ENCODE peak calls at places on chromosome 20, in nine cellular contexts. R is PC-9, P is RWPE2, Y is nephron progenitor cell, D is osteocyte, S is neural progenitor cell, W is uterus, U is Panc1, E is pancreas. J is an unnamed sample.

GRCh38 chr20:23048283-23049200 is 930 bp downstream of the THBD start:
- DNase-seq in E (peak), U (no peak), Y (peak), R (no peak), D (no peak), W (peak), P (peak), S (peak), J (peak)

GRCh38 chr20:6157345-6157744 is 34.5 kb upstream of the FERMT1 start:
- DNase-seq in E (no peak), D (no peak), S (no peak), U (no peak), W (no peak), P (no peak), R (no peak), Y (no peak), J (no peak)

GRCh38 chr20:1469925-1470571 is 3.4 kb upstream of the NSFL1C start:
- DNase-seq in Y (peak), P (peak), R (peak), E (peak), S (peak), U (peak), W (peak), D (peak), J (peak)

GRCh38 chr20:24991897-24992419 is 593 bp downstream of the APMAP start:
- DNase-seq in Y (peak), E (no peak), P (no peak), R (no peak), D (no peak), S (peak), W (no peak), U (no peak), J (no peak)

GRCh38 chr20:57429579-57430202 is 38.5 kb downstream of the RBM38 start:
- DNase-seq in P (no peak), R (no peak), W (no peak), U (no peak), S (no peak), Y (no peak), D (no peak), E (no peak), J (no peak)

GRCh38 chr20:44785768-44786167 is 24.6 kb downstream of the RIMS4 start:
- DNase-seq in S (peak), U (no peak), R (no peak), W (no peak), Y (peak), P (peak), D (no peak), E (no peak), J (no peak)

GRCh38 chr20:10671850-10672578 is 1.8 kb downstream of the JAG1 start:
- DNase-seq in W (peak), E (peak), U (no peak), R (no peak), S (peak), P (peak), D (no peak), Y (peak), J (no peak)

GRCh38 chr20:7458459-7458858 is 481.8 kb downstream of the HAO1 start:
- DNase-seq in R (no peak), W (no peak), P (no peak), Y (no peak), S (no peak), D (no peak), U (no peak), E (no peak), J (no peak)

GRCh38 chr20:21900431-21900830 is 195.0 kb downstream of the PAX1 start:
- DNase-seq in U (no peak), Y (no peak), R (no peak), W (no peak), S (no peak), E (no peak), D (no peak), P (no peak), J (no peak)

GRCh38 chr20:37345339-37346231 is at the start of gene SRC:
- DNase-seq in E (peak), S (peak), D (peak), P (peak), Y (peak), W (peak), U (no peak), R (no peak), J (peak)

GRCh38 chr20:37442986-37443385 is 78.1 kb upstream of the NNAT start:
- DNase-seq in U (no peak), R (no peak), Y (no peak), S (no peak), D (no peak), W (no peak), P (peak), E (no peak), J (no peak)

GRCh38 chr20:63553251-63553932 is 567 bp upstream of the FNDC11 start:
- DNase-seq in Y (peak), P (peak), S (peak), U (no peak), D (peak), W (peak), E (peak), R (peak), J (peak)

GRCh38 chr20:61959301-61959700 is 106.4 kb downstream of the TAF4 start:
- DNase-seq in R (no peak), W (no peak), S (peak), D (peak), E (no peak), U (no peak), P (peak), Y (no peak), J (no peak)

GRCh38 chr20:23350855-23351838 is 556 bp downstream of the NXT1 start:
- DNase-seq in D (no peak), E (peak), P (no peak), U (no peak), R (peak), W (no peak), S (peak), Y (peak), J (peak)

GRCh38 chr20:38245753-38246152 is 14.8 kb downstream of the KIAA1755 start:
- DNase-seq in E (no peak), D (no peak), R (no peak), P (peak), Y (no peak), S (no peak), W (peak), U (no peak), J (no peak)

GRCh38 chr20:16472045-16472872 is 101.0 kb downstream of the KIF16B start:
- DNase-seq in W (no peak), D (no peak), U (no peak), E (no peak), Y (no peak), P (no peak), R (peak), S (no peak), J (no peak)

GRCh38 chr20:1801551-1801950 is 93.7 kb upstream of the SIRPA start:
- DNase-seq in R (no peak), D (no peak), W (no peak), P (no peak), U (no peak), S (no peak), E (no peak), Y (no peak), J (no peak)

GRCh38 chr20:60137657-60138245 is 179.5 kb downstream of the CDH26 start:
- DNase-seq in P (no peak), R (no peak), Y (peak), D (no peak), W (no peak), S (peak), U (no peak), E (peak), J (peak)

GRCh38 chr20:24789877-24790276 is 159.2 kb upstream of the CST7 start:
- DNase-seq in Y (no peak), R (no peak), S (no peak), E (no peak), U (no peak), W (no peak), D (no peak), P (no peak), J (no peak)

GRCh38 chr20:39897058-39897457 is 792.0 kb downstream of the MAFB start:
- DNase-seq in E (no peak), P (no peak), D (no peak), R (no peak), Y (no peak), W (no peak), U (no peak), S (no peak), J (no peak)

GRCh38 chr20:21291026-21291425 is 12.1 kb upstream of the XRN2 start:
- DNase-seq in P (no peak), W (no peak), Y (no peak), D (no peak), U (peak), E (no peak), R (no peak), S (no peak), J (no peak)

GRCh38 chr20:48738399-48739304 is 89.1 kb downstream of the PREX1 start:
- DNase-seq in U (no peak), R (no peak), S (no peak), D (no peak), Y (no peak), E (no peak), W (no peak), P (no peak), J (no peak)

GRCh38 chr20:57513199-57513598 is 11.7 kb downstream of the CTCFL start:
- DNase-seq in U (no peak), S (no peak), E (no peak), P (no peak), W (no peak), R (no peak), Y (no peak), D (no peak), J (no peak)

GRCh38 chr20:41308290-41308691 is 9.2 kb downstream of the ZHX3 start:
- DNase-seq in P (no peak), Y (no peak), E (no peak), W (no peak), R (peak), S (no peak), U (no peak), D (no peak), J (no peak)

GRCh38 chr20:38991814-38992593 is 29.9 kb downstream of the DHX35 start:
- DNase-seq in E (no peak), Y (no peak), P (no peak), U (no peak), D (no peak), W (no peak), R (no peak), S (no peak), J (no peak)

GRCh38 chr20:40966103-40966502 is 62.5 kb upstream of the TOP1 start:
- DNase-seq in E (no peak), W (no peak), S (peak), D (peak), P (peak), U (peak), R (no peak), Y (peak), J (no peak)

GRCh38 chr20:44979090-44979621 is 12.8 kb downstream of the STK4 start:
- DNase-seq in S (no peak), D (no peak), Y (no peak), W (no peak), E (no peak), R (peak), P (no peak), U (no peak), J (no peak)

GRCh38 chr20:51567622-51568021 is 25.1 kb upstream of the NFATC2 start:
- DNase-seq in P (no peak), S (no peak), U (no peak), R (no peak), W (no peak), D (no peak), Y (no peak), E (no peak), J (no peak)

GRCh38 chr20:46000571-46001145 is 8.1 kb upstream of the MMP9 start:
- DNase-seq in D (no peak), W (no peak), R (no peak), Y (no peak), U (no peak), P (peak), S (no peak), E (no peak), J (no peak)

GRCh38 chr20:29079769-29080690 is 2177.4 kb upstream of the DEFB115 start:
- DNase-seq in P (peak), Y (no peak), R (peak), U (peak), S (no peak), D (no peak), E (peak), W (no peak), J (no peak)

GRCh38 chr20:13256606-13257005 is 35.5 kb downstream of the ISM1 start:
- DNase-seq in R (no peak), S (no peak), E (no peak), D (no peak), Y (no peak), P (no peak), W (no peak), U (no peak), J (no peak)

GRCh38 chr20:3980260-3981131 is 34.9 kb downstream of the RNF24 start:
- DNase-seq in U (peak), Y (no peak), S (no peak), R (no peak), D (no peak), P (no peak), E (no peak), W (no peak), J (no peak)

GRCh38 chr20:8994045-8994444 is 74.8 kb upstream of the PLCB4 start:
- DNase-seq in P (no peak), R (no peak), D (no peak), S (no peak), W (no peak), E (no peak), Y (no peak), U (no peak), J (no peak)
- TF ChIP-seq CTCF in P (no peak), R (no peak), D (no peak), S (no peak), W (no peak), E (no peak), Y (no peak), U (no peak), J (no peak)

DNA sequence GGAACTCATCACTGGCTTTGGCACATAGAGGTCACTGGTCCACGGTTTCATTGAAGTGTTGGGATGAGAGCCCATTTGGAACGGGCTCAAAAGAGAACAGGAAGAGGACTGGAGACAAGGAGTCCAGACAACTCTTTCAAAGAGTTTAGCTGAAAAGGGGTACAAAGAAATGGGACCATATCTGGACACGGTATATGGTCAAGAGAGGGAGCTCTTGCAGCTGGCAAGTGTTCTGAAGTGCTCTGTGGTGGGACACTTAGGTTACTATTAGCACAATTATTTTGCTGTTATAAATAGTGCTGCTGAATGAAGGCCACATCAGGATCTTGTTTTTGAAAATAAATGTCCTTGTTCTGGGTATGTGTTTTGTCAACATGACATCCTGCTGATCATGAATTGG is 4.6 kb downstream of the SGK2 start:
- DNase-seq in W (no peak), D (no peak), R (no peak), Y (no peak), U (no peak), P (no peak), S (no peak), E (no peak), J (no peak)
- TF ChIP-seq CTCF in W (no peak), D (no peak), R (no peak), Y (no peak), U (no peak), P (no peak), S (no peak), E (no peak), J (no peak)

DNA sequence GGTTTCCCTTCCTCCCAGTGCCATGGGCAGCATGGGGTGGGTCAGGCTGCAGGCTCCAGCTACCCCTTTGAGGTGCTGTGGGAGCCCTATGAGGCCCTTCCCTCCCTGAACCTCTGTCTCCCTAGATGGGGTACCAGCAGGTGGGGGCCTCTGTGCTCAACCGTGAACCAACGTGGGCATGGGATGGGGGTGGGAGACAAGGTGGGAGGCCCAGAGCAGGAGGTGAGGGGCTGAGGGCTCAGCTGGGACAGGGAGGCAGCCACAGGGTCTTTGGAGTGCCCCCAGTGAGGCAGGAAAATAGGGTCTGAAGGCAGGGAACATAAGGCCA is 33.3 kb downstream of the SUN5 start:
- DNase-seq in P (peak), U (no peak), R (no peak), W (no peak), S (no peak), D (no peak), E (no peak), Y (no peak), J (no peak)
- TF ChIP-seq CTCF in P (no peak), U (no peak), R (no peak), W (no peak), S (no peak), D (no peak), E (no peak), Y (no peak), J (no peak)

GRCh38 chr20:19775353-19776201 is 17.5 kb downstream of the RIN2 start:
- DNase-seq in U (no peak), Y (no peak), P (no peak), E (no peak), R (peak), D (no peak), S (no peak), W (no peak), J (no peak)
- TF ChIP-seq CTCF in U (no peak), Y (no peak), P (no peak), E (no peak), R (no peak), D (no peak), S (no peak), W (no peak), J (no peak)

GRCh38 chr20:36274248-36274841 is 31.8 kb upstream of the DLGAP4 start:
- DNase-seq in Y (no peak), E (no peak), D (peak), S (peak), U (no peak), P (peak), W (no peak), R (no peak), J (peak)
- TF ChIP-seq CTCF in Y (no peak), E (no peak), D (no peak), S (no peak), U (no peak), P (no peak), W (no peak), R (no peak), J (no peak)

GRCh38 chr20:54477134-54477533 is 1.7 kb downstream of the DOK5 start:
- DNase-seq in D (no peak), U (no peak), R (no peak), W (no peak), E (no peak), Y (no peak), P (no peak), S (no peak), J (no peak)
- TF ChIP-seq CTCF in D (no peak), U (no peak), R (no peak), W (no peak), E (no peak), Y (no peak), P (no peak), S (no peak), J (no peak)